ENCODE peak calls at places on chromosome 3, in six cellular contexts. P is HepG2, G is SK-N-SH, D is stomach, B is HL-60, X is suprapubic skin. J is an unnamed sample.

GRCh38 chr3:61172684-61173083 is 78.6 kb downstream of the FHIT start:
- DNase-seq in P (peak), G (no peak), D (no peak), B (no peak), X (no peak), J (no peak)

GRCh38 chr3:147521646-147522045 is 112.5 kb downstream of the ZIC1 start:
- DNase-seq in P (no peak), G (no peak), D (no peak), B (no peak), X (no peak), J (no peak)

GRCh38 chr3:184581331-184582210 is 20.0 kb downstream of the EPHB3 start:
- DNase-seq in P (no peak), G (no peak), D (no peak), B (no peak), X (no peak), J (no peak)

GRCh38 chr3:42159706-42160472 is 68.7 kb downstream of the TRAK1 start:
- DNase-seq in P (peak), G (peak), D (peak), B (no peak), X (peak), J (peak)

GRCh38 chr3:133531981-133532380 is 41.5 kb upstream of the CDV3 start:
- DNase-seq in P (no peak), G (no peak), D (no peak), B (no peak), X (no peak), J (no peak)

GRCh38 chr3:149449799-149450198 is 24.7 kb upstream of the TM4SF4 start:
- DNase-seq in P (no peak), G (no peak), D (no peak), B (no peak), X (no peak), J (peak)

GRCh38 chr3:18872466-18872865 is 275.8 kb upstream of the KCNH8 start:
- DNase-seq in P (no peak), G (no peak), D (no peak), B (no peak), X (no peak), J (no peak)

GRCh38 chr3:16048435-16049318 is 125.8 kb upstream of the GALNT15 start:
- DNase-seq in P (peak), G (peak), D (peak), B (peak), X (no peak), J (no peak)

GRCh38 chr3:18827664-18828063 is 320.6 kb upstream of the KCNH8 start:
- DNase-seq in P (no peak), G (no peak), D (no peak), B (no peak), X (no peak), J (no peak)

GRCh38 chr3:108051005-108051404 is 39.8 kb downstream of the CD47 start:
- DNase-seq in P (no peak), G (no peak), D (no peak), B (no peak), X (no peak), J (no peak)

GRCh38 chr3:98986073-98986472 is 84.6 kb upstream of the DCBLD2 start:
- DNase-seq in P (peak), G (no peak), D (no peak), B (no peak), X (no peak), J (no peak)

GRCh38 chr3:189324538-189325138 is 152.9 kb downstream of the TPRG1 start:
- DNase-seq in P (peak), G (no peak), D (peak), B (peak), X (no peak), J (peak)

GRCh38 chr3:49098429-49098828 is 4.6 kb upstream of the QRICH1 start:
- DNase-seq in P (no peak), G (peak), D (no peak), B (no peak), X (no peak), J (no peak)

GRCh38 chr3:159077860-159078259 is 276.0 kb downstream of the MFSD1 start:
- DNase-seq in P (no peak), G (no peak), D (no peak), B (no peak), X (no peak), J (no peak)

GRCh38 chr3:43405888-43406636 is 119.7 kb downstream of the SNRK start:
- DNase-seq in P (no peak), G (no peak), D (no peak), B (no peak), X (no peak), J (no peak)

GRCh38 chr3:100110101-100110500 is 4.2 kb downstream of the FILIP1L start:
- DNase-seq in P (no peak), G (no peak), D (no peak), B (no peak), X (no peak), J (no peak)

GRCh38 chr3:62159693-62160092 is 213.7 kb downstream of the FEZF2 start:
- DNase-seq in P (no peak), G (no peak), D (peak), B (no peak), X (peak), J (no peak)

GRCh38 chr3:150828997-150829396 is 66.0 kb upstream of the SIAH2 start:
- DNase-seq in P (peak), G (no peak), D (no peak), B (no peak), X (no peak), J (no peak)

GRCh38 chr3:187519428-187519890 is 150.7 kb downstream of the SST start:
- DNase-seq in P (no peak), G (no peak), D (no peak), B (no peak), X (no peak), J (no peak)

GRCh38 chr3:48157950-48158376 is 30.3 kb downstream of the CDC25A start:
- DNase-seq in P (peak), G (peak), D (peak), B (peak), X (no peak), J (peak)

GRCh38 chr3:42746455-42747450 is 26.3 kb downstream of the CCDC13 start:
- DNase-seq in P (peak), G (no peak), D (peak), B (no peak), X (no peak), J (no peak)

GRCh38 chr3:186849392-186849975 is 7.0 kb downstream of the ADIPOQ start:
- DNase-seq in P (peak), G (peak), D (no peak), B (no peak), X (no peak), J (no peak)

GRCh38 chr3:111801697-111802655 is 57.1 kb upstream of the PHLDB2 start:
- DNase-seq in P (no peak), G (no peak), D (no peak), B (no peak), X (no peak), J (no peak)

GRCh38 chr3:189944285-189945145 is 176.2 kb downstream of the P3H2 start:
- DNase-seq in P (no peak), G (no peak), D (peak), B (no peak), X (no peak), J (peak)

GRCh38 chr3:187318819-187319616 is 27.5 kb upstream of the MASP1 start:
- DNase-seq in P (peak), G (peak), D (peak), B (peak), X (no peak), J (no peak)

GRCh38 chr3:60355825-60356224 is 895.4 kb downstream of the FHIT start:
- DNase-seq in P (no peak), G (no peak), D (no peak), B (no peak), X (no peak), J (no peak)

GRCh38 chr3:143105170-143105569 is 14.4 kb upstream of the CHST2 start:
- DNase-seq in P (no peak), G (no peak), D (no peak), B (no peak), X (no peak), J (no peak)

GRCh38 chr3:172516318-172517214 is 6.7 kb downstream of the TNFSF10 start:
- DNase-seq in P (no peak), G (no peak), D (peak), B (no peak), X (peak), J (no peak)

GRCh38 chr3:10707089-10707983 is 108.7 kb upstream of the SLC6A11 start:
- DNase-seq in P (no peak), G (peak), D (no peak), B (no peak), X (no peak), J (peak)

GRCh38 chr3:4898454-4899313 is 80.6 kb upstream of the BHLHE40 start:
- DNase-seq in P (no peak), G (no peak), D (no peak), B (no peak), X (no peak), J (no peak)

GRCh38 chr3:110773413-110773954 is 298.1 kb upstream of the NECTIN3 start:
- DNase-seq in P (peak), G (no peak), D (no peak), B (no peak), X (no peak), J (no peak)

GRCh38 chr3:127373701-127374625 is 86.1 kb upstream of the PRR20G start:
- DNase-seq in P (no peak), G (no peak), D (peak), B (no peak), X (no peak), J (no peak)

GRCh38 chr3:185216587-185216918 is 37.3 kb downstream of the EHHADH start:
- DNase-seq in P (peak), G (no peak), D (no peak), B (no peak), X (no peak), J (no peak)

GRCh38 chr3:122415762-122416654 is at the start of gene WDR5B:
- DNase-seq in P (peak), G (peak), D (peak), B (peak), X (peak), J (peak)

GRCh38 chr3:171838218-171838720 is 4.9 kb upstream of the TMEM212 start:
- DNase-seq in P (peak), G (no peak), D (no peak), B (no peak), X (peak), J (no peak)

DNA sequence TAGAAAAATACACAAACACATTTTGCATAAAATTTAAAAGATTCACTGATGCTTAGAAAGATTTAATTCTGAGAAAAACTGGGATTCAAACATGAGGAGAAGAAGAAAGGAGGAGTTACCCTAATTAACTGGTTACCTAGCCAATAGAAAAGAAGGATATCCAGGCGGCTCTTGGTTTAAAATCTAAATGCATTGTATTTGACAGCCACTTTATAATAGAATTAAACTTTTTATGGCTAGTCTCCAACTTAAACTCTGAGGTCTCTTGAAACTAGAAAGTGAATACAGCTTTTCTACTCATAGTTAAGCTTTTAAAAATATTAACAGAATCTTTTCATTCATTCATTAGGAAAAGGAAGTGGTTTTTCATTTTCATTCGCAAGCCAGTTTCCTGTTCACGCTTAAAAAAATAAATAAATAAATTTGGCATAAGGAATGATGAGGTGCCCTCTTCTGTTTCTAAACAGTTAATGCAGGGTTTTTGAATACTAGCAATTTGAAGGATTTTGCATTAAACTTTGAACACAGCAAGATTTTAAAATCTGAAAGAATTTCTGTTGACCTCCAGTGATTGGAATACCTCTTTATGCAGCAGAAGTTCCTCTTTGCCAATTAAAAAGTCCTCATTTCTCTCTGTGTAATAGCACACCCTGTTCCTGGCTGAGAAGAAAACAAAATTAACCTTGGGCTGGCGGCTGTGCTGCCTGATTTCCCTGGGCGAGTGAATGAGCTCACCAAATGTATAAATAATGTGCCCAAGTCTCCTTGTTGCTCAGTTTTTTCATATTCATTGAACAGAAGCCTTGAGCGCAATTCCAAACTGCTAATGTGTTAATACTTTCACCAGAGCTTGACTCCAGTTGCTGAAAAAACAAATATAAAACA is 105.1 kb downstream of the ZMAT3 start:
- DNase-seq in P (peak), G (peak), D (no peak), B (no peak), X (no peak), J (no peak)
- TF ChIP-seq POLR2AphosphoS5 in P (no peak), G (no peak), D (no peak), B (no peak), X (no peak), J (no peak)

GRCh38 chr3:128487538-128487812 is 5.5 kb downstream of the GATA2 start:
- DNase-seq in P (no peak), G (no peak), D (no peak), B (no peak), X (no peak), J (no peak)

GRCh38 chr3:128488995-128489859 is 3.8 kb downstream of the GATA2 start:
- DNase-seq in P (peak), G (peak), D (no peak), B (peak), X (peak), J (peak)

GRCh38 chr3:128486692-128487537 is 6.1 kb downstream of the GATA2 start:
- DNase-seq in P (no peak), G (peak), D (no peak), B (peak), X (peak), J (no peak)

GRCh38 chr3:128488636-128488994 is 4.4 kb downstream of the GATA2 start:
- DNase-seq in P (no peak), G (peak), D (no peak), B (no peak), X (no peak), J (no peak)

DNA sequence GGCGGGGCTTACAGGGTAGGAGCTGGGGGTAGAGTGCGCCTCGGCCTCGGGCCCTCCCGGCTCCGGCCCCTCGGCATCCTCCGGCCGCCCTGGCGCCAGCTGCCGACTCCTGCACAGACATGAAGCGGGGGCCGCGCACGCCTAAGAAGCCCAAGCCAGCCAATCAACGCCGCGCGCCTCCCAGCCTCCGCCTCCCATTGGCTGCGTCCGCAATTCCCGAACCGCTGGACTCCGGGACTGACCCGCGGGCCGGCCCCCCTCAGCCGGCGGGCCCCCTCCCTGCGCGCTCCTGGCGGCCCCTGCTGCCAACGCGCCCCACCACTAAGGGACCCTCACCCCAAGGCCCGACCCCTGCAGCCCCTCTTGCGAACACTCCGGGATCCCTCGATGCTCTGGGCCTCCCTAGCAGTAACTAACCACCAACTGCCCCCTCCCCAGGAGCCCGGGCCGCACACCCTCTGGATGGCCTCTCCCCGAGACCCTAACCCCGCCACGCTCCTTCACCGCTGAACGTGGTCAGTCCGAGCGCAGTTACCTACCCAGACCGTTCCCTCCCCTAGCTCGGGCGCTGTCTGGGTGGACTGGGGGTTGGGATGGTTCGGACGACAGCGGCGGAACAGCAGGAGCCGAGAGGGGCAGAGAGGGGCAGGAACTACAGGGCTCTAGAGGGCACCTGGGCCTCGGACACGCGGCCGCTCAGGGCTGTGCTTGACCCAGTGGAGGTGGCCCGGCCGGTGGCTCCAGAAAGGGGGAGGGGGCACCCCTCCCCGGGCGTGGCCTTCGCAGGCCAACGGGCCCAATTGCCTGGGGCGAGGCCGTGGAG is 5.0 kb downstream of the GATA2 start:
- DNase-seq in P (peak), G (peak), D (peak), B (peak), X (peak), J (peak)
- TF ChIP-seq POLR2AphosphoS5 in P (peak), G (peak), D (peak), B (peak), X (no peak), J (peak)

DNA sequence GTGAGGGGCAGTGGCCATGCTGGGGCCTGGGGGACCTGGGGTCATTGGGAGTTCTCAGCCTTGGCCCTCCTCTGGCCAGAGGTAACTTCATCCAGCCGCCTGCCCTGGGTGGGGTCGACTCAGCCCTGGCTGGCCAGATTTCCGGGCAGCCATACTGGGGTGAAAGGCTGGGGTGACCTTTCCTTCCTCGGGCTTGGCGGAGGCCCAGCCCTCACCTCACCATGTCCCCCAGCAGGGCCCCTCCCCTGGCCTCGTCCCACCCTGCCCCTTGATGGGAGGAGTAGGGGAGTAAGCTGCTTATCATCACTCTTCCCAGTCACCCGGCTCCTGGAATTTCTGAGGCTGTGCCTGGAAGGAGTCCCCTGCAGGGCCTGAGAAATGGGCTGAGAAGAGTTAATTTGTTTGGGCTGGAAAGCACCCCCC is 5.4 kb downstream of the SEMA3F start:
- DNase-seq in P (no peak), G (no peak), D (peak), B (no peak), X (no peak), J (no peak)
- TF ChIP-seq POLR2AphosphoS5 in P (no peak), G (no peak), D (no peak), B (no peak), X (no peak), J (peak)

GRCh38 chr3:126127452-126127851 is 43.5 kb upstream of the SLC41A3 start:
- DNase-seq in P (no peak), G (no peak), D (peak), B (no peak), X (peak), J (peak)

GRCh38 chr3:126125341-126125740 is 41.4 kb upstream of the SLC41A3 start:
- DNase-seq in P (no peak), G (peak), D (peak), B (no peak), X (peak), J (peak)

GRCh38 chr3:126125781-126126251 is 41.9 kb upstream of the SLC41A3 start:
- DNase-seq in P (no peak), G (no peak), D (peak), B (no peak), X (peak), J (no peak)

GRCh38 chr3:126126811-126127431 is 43.0 kb upstream of the SLC41A3 start:
- DNase-seq in P (no peak), G (peak), D (peak), B (no peak), X (peak), J (peak)

DNA sequence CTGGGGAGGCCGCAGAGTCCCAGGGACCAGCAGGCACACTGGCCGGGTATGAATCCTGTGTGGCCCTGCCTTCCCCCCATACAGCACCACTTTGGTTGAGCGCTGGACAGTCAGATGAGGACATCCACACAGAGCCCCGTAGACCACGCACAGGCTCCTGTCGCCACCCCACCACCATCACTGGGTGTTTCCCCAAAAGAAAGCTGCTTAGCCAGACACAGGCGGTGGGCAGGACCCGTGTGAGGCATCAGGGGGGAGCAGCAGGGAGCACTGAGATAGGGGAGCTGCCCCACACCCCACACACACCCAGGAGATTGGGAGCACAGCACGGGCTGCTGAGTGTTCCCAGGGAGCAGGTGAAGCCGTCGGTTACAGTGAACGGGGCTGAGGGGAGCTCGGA is 42.4 kb upstream of the SLC41A3 start:
- DNase-seq in P (no peak), G (peak), D (peak), B (no peak), X (peak), J (peak)
- TF ChIP-seq POLR2AphosphoS5 in P (no peak), G (no peak), D (no peak), B (no peak), X (no peak), J (no peak)

DNA sequence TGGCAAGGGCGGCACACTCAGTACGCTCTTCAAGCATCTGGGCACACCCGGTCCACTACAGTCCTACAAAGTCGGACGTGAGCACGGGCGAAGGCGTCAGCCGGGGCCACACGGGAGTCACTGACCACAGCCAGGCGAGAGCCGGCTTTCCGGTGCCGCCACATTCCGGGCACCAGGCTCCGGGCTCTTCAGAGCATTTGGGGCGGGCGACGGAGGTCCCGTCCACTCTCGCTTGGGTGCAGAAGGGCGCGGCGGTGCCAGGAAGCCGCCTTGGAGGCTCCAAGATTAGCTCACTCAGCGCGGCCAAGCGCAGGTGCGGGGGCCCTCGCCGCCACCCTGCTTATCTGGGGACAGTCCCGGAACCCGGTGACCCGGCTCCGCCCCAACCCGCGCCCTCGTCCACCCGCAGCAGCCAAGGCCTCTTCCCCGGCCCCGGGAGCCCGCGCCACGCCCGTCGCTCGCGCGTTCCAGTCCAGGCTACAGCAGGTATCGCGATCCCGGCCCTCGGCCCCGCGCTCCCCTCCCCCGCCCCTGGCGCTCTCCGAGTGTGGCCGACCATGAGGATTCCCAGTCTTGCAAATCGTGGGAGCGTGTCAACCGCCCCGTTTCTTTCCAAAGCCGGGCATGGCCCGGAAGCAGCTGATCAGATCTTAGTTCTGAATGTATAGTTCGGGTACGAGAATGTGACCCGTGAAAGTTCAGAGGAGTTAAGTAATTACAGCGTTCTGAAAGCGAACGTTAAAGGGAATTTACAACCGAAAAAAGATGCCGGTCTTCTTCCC is at the start of gene ADPRH:
- DNase-seq in P (no peak), G (peak), D (peak), B (peak), X (peak), J (peak)
- TF ChIP-seq POLR2AphosphoS5 in P (no peak), G (no peak), D (no peak), B (no peak), X (no peak), J (peak)

J was measured in upper lobe of left lung.